ENCODE peak calls at places on chromosomes 6 and 20, in four cellular contexts. V, Q, B and Z are unnamed samples.

GRCh38 chr20:34069341-34070078 is 42.5 kb downstream of the EIF2S2 start:
- DNase-seq in B (no peak), V (peak; percentile 87), Q (peak; percentile 29), Z (no peak)

GRCh38 chr6:118908441-118908840 is 14.5 kb downstream of the ASF1A start:
- DNase-seq in Q (no peak), V (no peak), B (no peak), Z (no peak)

GRCh38 chr6:160156842-160157241 is 35.2 kb downstream of the SLC22A1 start:
- DNase-seq in B (no peak), Q (no peak), V (no peak), Z (no peak)

GRCh38 chr6:119129148-119129967 is 50.9 kb upstream of the FAM184A start:
- DNase-seq in Q (no peak), V (peak; percentile 73), B (no peak), Z (no peak)

GRCh38 chr6:145749632-145750031 is 14.3 kb upstream of the EPM2A start:
- DNase-seq in Q (no peak), V (peak; percentile 15), B (no peak), Z (no peak)

GRCh38 chr6:80457044-80457933 is 350.8 kb downstream of the BCKDHB start:
- DNase-seq in B (peak; percentile 20), V (no peak), Q (no peak), Z (no peak)

GRCh38 chr20:49608752-49609670 is 41.1 kb upstream of the PTGIS start:
- DNase-seq in Q (peak; percentile 70), V (peak; percentile 65), B (peak; percentile 92), Z (peak; percentile 69)

GRCh38 chr20:7579888-7580287 is 360.4 kb downstream of the HAO1 start:
- DNase-seq in V (no peak), B (no peak), Q (no peak), Z (no peak)

GRCh38 chr6:61711849-61712248 is 574.2 kb downstream of the KHDRBS2 start:
- DNase-seq in V (peak; percentile 78), Q (no peak), B (no peak), Z (no peak)

GRCh38 chr6:169283924-169284323 is 30.3 kb upstream of the THBS2 start:
- DNase-seq in Q (no peak), B (no peak), V (no peak), Z (no peak)

GRCh38 chr6:44298055-44298803 is 14.9 kb downstream of the AARS2 start:
- DNase-seq in B (no peak), Q (no peak), V (no peak), Z (no peak)

GRCh38 chr6:161272600-161273355 is 1.1 kb downstream of the AGPAT4 start:
- DNase-seq in V (no peak), B (no peak), Q (no peak), Z (no peak)

GRCh38 chr20:53402233-53403005 is 191.2 kb downstream of the ZNF217 start:
- DNase-seq in Q (no peak), V (no peak), B (no peak), Z (no peak)

GRCh38 chr6:35640017-35640664 is 48.6 kb downstream of the FKBP5 start:
- DNase-seq in V (no peak), B (no peak), Q (no peak), Z (no peak)

GRCh38 chr6:89298680-89299450 is 16.2 kb downstream of the GABRR2 start:
- DNase-seq in Q (no peak), V (no peak), B (no peak), Z (no peak)

GRCh38 chr20:23165307-23165750 is 79.2 kb upstream of the CD93 start:
- DNase-seq in V (no peak), B (no peak), Q (no peak), Z (no peak)

GRCh38 chr20:23145281-23145700 is 59.2 kb upstream of the CD93 start:
- DNase-seq in V (no peak), B (no peak), Q (no peak), Z (no peak)

GRCh38 chr6:4401408-4402367 is 266.3 kb upstream of the ECI2 start:
- DNase-seq in B (no peak), V (no peak), Q (no peak), Z (no peak)

GRCh38 chr20:45629496-45630100 is at the start of gene WFDC10A:
- DNase-seq in Q (peak; percentile 7), B (no peak), V (peak; percentile 93), Z (no peak)

GRCh38 chr20:50652702-50653294 is 38.5 kb downstream of the RIPOR3 start:
- DNase-seq in B (no peak), Q (no peak), V (no peak), Z (no peak)

GRCh38 chr6:47729457-47729856 is 31.1 kb downstream of the ADGRF4 start:
- DNase-seq in B (no peak), Q (no peak), V (no peak), Z (no peak)